ENCODE peak calls at places on chromosome 19, in six cellular contexts. S is H7; F is GM23338; X is stimulated activated CD8-positive, alpha-beta memory T cell treated with anti-CD3 and anti-CD28 coated beads, Interleukin-15, amount 100 ng/mL, for 24 hours; H is NCI-H774; R is activated CD8-positive, alpha-beta memory T cell treated with anti-CD3 and anti-CD28 coated beads, Interleukin-2, amount 10 ng/mL, durations not matched to agents 7 days and 5 days. K is an unnamed sample.
A peak's percentile ranks its signal among the peaks of the same experiment; 100 is the strongest.

GRCh38 chr19:14603990-14604387 is 21.1 kb downstream of the CLEC17A start:
- DNase-seq in S (no peak), F (no peak), X (no peak), H (no peak), R (no peak), K (no peak)

GRCh38 chr19:17766543-17767131 is 15.4 kb downstream of the FCHO1 start:
- DNase-seq in S (peak; percentile 89), F (peak; percentile 95), X (no peak), H (peak; percentile 28), R (no peak), K (peak; percentile 96)

GRCh38 chr19:9250630-9251029 is at the start of gene OR7E24:
- DNase-seq in S (no peak), F (no peak), X (no peak), H (no peak), R (no peak), K (no peak)

GRCh38 chr19:47779524-47780214 is 1.2 kb downstream of the SELENOW start:
- DNase-seq in S (no peak), F (no peak), X (no peak), H (no peak), R (no peak), K (no peak)

GRCh38 chr19:7658219-7658686 is 10.6 kb upstream of the RETN start:
- DNase-seq in S (peak; percentile 75), F (peak; percentile 63), X (no peak), H (no peak), R (peak; percentile 74), K (no peak)

GRCh38 chr19:53511933-53512374 is 26.0 kb upstream of the ZNF331 start:
- DNase-seq in S (peak; percentile 92), F (peak; percentile 96), X (no peak), H (no peak), R (peak; percentile 49), K (peak; percentile 94)

GRCh38 chr19:29667941-29668340 is 2.7 kb downstream of the PLEKHF1 start:
- DNase-seq in S (peak; percentile 33), F (no peak), X (no peak), H (no peak), R (peak; percentile 87), K (no peak)

GRCh38 chr19:42468273-42468796 is 25.6 kb upstream of the CXCL17 start:
- DNase-seq in S (no peak), F (no peak), X (no peak), H (no peak), R (no peak), K (no peak)

GRCh38 chr19:3239367-3239766 is 14.9 kb downstream of the CELF5 start:
- DNase-seq in S (no peak), F (no peak), X (no peak), H (no peak), R (no peak), K (no peak)

GRCh38 chr19:398719-399118 is 10.2 kb downstream of the C2CD4C start:
- DNase-seq in S (no peak), F (no peak), X (no peak), H (no peak), R (no peak), K (no peak)

GRCh38 chr19:14005381-14006084 is 587 bp downstream of the RFX1 start:
- DNase-seq in S (peak; percentile 97), F (peak; percentile 93), X (peak; percentile 91), H (peak; percentile 75), R (peak; percentile 95), K (peak; percentile 97)

GRCh38 chr19:49019242-49019932 is 2.5 kb upstream of the LHB start:
- DNase-seq in S (peak; percentile 97), F (peak; percentile 93), X (peak; percentile 31), H (peak; percentile 67), R (peak; percentile 69), K (peak; percentile 94)

GRCh38 chr19:4379383-4380253 is 20.7 kb downstream of the SH3GL1 start:
- DNase-seq in S (no peak), F (no peak), X (no peak), H (no peak), R (peak; percentile 65), K (no peak)

GRCh38 chr19:6021878-6022569 is 44.1 kb upstream of the RANBP3 start:
- DNase-seq in S (peak; percentile 96), F (peak; percentile 96), X (peak; percentile 39), H (peak; percentile 74), R (peak; percentile 85), K (peak; percentile 95)

GRCh38 chr19:32195706-32196610 is 149.5 kb upstream of the ZNF507 start:
- DNase-seq in S (no peak), F (no peak), X (no peak), H (no peak), R (no peak), K (peak; percentile 22)

GRCh38 chr19:49758292-49758691 is 4.8 kb downstream of the TSKS start:
- DNase-seq in S (peak; percentile 38), F (no peak), X (no peak), H (no peak), R (no peak), K (peak; percentile 57)

GRCh38 chr19:46515879-46516350 is 20.2 kb upstream of the PNMA8B start:
- DNase-seq in S (peak; percentile 86), F (peak; percentile 80), X (no peak), H (no peak), R (no peak), K (no peak)

GRCh38 chr19:4521170-4521887 is 3.0 kb upstream of the PLIN4 start:
- DNase-seq in S (peak; percentile 30), F (no peak), X (no peak), H (no peak), R (no peak), K (no peak)

GRCh38 chr19:38900816-38901215 is 1.0 kb downstream of the NFKBIB start:
- DNase-seq in S (no peak), F (no peak), X (no peak), H (no peak), R (no peak), K (no peak)

GRCh38 chr19:33662391-33662790 is 40.6 kb downstream of the CHST8 start:
- DNase-seq in S (no peak), F (no peak), X (no peak), H (no peak), R (no peak), K (no peak)

GRCh38 chr19:36113895-36114762 is 546 bp downstream of the POLR2I start:
- DNase-seq in S (peak; percentile 83), F (peak; percentile 83), X (no peak), H (no peak), R (peak; percentile 59), K (peak; percentile 82)

GRCh38 chr19:38049105-38049649 is 142.2 kb downstream of the SIPA1L3 start:
- DNase-seq in S (no peak), F (no peak), X (no peak), H (no peak), R (peak; percentile 74), K (no peak)

GRCh38 chr19:58154287-58154678 is 3.7 kb upstream of the ZNF329 start:
- DNase-seq in S (no peak), F (peak; percentile 46), X (no peak), H (no peak), R (no peak), K (no peak)

GRCh38 chr19:47863514-47863936 is 4.5 kb downstream of the TPRX2 start:
- DNase-seq in S (peak; percentile 96), F (peak; percentile 97), X (peak; percentile 88), H (peak; percentile 66), R (peak; percentile 85), K (peak; percentile 99)

GRCh38 chr19:14408641-14409120 is 10.5 kb downstream of the DDX39A start:
- DNase-seq in S (peak; percentile 32), F (no peak), X (no peak), H (no peak), R (no peak), K (no peak)

GRCh38 chr19:681029-681626 is 4.9 kb downstream of the FSTL3 start:
- DNase-seq in S (peak; percentile 99), F (peak; percentile 96), X (no peak), H (peak; percentile 34), R (peak; percentile 96), K (no peak)

GRCh38 chr19:19956431-19957075 is 55.8 kb downstream of the ZNF93 start:
- DNase-seq in S (peak; percentile 73), F (peak; percentile 98), X (no peak), H (no peak), R (no peak), K (peak; percentile 78)

GRCh38 chr19:13796301-13797057 is 1.2 kb downstream of the ZSWIM4 start:
- DNase-seq in S (peak; percentile 86), F (peak; percentile 79), X (no peak), H (no peak), R (no peak), K (peak; percentile 81)

GRCh38 chr19:35160629-35161433 is 6.3 kb downstream of the FXYD5 start:
- DNase-seq in S (no peak), F (no peak), X (no peak), H (no peak), R (no peak), K (no peak)

GRCh38 chr19:12333162-12334159 is at the start of gene ZNF563:
- DNase-seq in S (peak; percentile 95), F (peak; percentile 100), X (peak; percentile 86), H (peak; percentile 94), R (peak; percentile 98), K (peak; percentile 99)

GRCh38 chr19:18415177-18415867 is 3.9 kb upstream of the SSBP4 start:
- DNase-seq in S (peak; percentile 54), F (no peak), X (no peak), H (no peak), R (no peak), K (no peak)

GRCh38 chr19:36638862-36639510 is 27.7 kb downstream of the ZNF461 start:
- DNase-seq in S (no peak), F (peak; percentile 2), X (no peak), H (no peak), R (no peak), K (no peak)

K was measured in endodermal cell.